ENCODE peak calls at places on chromosome X, in seven cellular contexts. M is esophagus squamous epithelium, U is GM23248, S is right atrium auricular region, H is brain microvascular endothelial cell, L is psoas muscle, J is body of pancreas. V is an unnamed sample.

GRCh38 chrX:3962511-3963350 is 249.3 kb upstream of the PRKX start:
- DNase-seq in M (no peak), U (peak; percentile 26), S (no peak), H (peak; percentile 5), L (no peak), J (peak; percentile 33), V (no peak)

GRCh38 chrX:274904-275475 is 6.2 kb upstream of the PLCXD1 start:
- DNase-seq in M (no peak), U (no peak), S (no peak), H (no peak), L (peak; percentile 71), J (no peak), V (no peak)

GRCh38 chrX:12032082-12032481 is 106.2 kb upstream of the FRMPD4 start:
- DNase-seq in M (no peak), U (no peak), S (no peak), H (no peak), L (no peak), J (no peak), V (no peak)

GRCh38 chrX:69614896-69615295 is 1.0 kb upstream of the EDA start:
- DNase-seq in M (no peak), U (no peak), S (no peak), H (no peak), L (no peak), J (no peak), V (no peak)

GRCh38 chrX:66015152-66015827 is 24.6 kb downstream of the VSIG4 start:
- DNase-seq in M (no peak), U (no peak), S (no peak), H (no peak), L (no peak), J (no peak), V (no peak)

GRCh38 chrX:122220644-122221373 is 963.3 kb upstream of the GRIA3 start:
- DNase-seq in M (no peak), U (no peak), S (no peak), H (no peak), L (no peak), J (no peak), V (no peak)

GRCh38 chrX:150352114-150352513 is 11.0 kb upstream of the MAMLD1 start:
- DNase-seq in M (no peak), U (peak; percentile 13), S (no peak), H (no peak), L (no peak), J (no peak), V (no peak)

GRCh38 chrX:26334232-26334631 is 118.3 kb downstream of the MAGEB5 start:
- DNase-seq in M (no peak), U (no peak), S (no peak), H (no peak), L (no peak), J (no peak), V (no peak)

GRCh38 chrX:56765816-56766553 is 36.9 kb downstream of the NBDY start:
- DNase-seq in M (no peak), U (peak; percentile 50), S (peak; percentile 57), H (no peak), L (no peak), J (no peak), V (no peak)

GRCh38 chrX:70087857-70088256 is 25.6 kb downstream of the OTUD6A start:
- DNase-seq in M (no peak), U (peak; percentile 50), S (no peak), H (peak; percentile 9), L (no peak), J (peak; percentile 24), V (no peak)

GRCh38 chrX:103101280-103102042 is 8.5 kb upstream of the NXF3 start:
- DNase-seq in M (no peak), U (no peak), S (peak; percentile 48), H (peak; percentile 5), L (no peak), J (no peak), V (no peak)

GRCh38 chrX:104662694-104663093 is 96.7 kb downstream of the IL1RAPL2 start:
- DNase-seq in M (no peak), U (no peak), S (no peak), H (no peak), L (no peak), J (no peak), V (no peak)

GRCh38 chrX:27008486-27008885 is 454.7 kb downstream of the PPP4R3C start:
- DNase-seq in M (no peak), U (no peak), S (no peak), H (no peak), L (no peak), J (no peak), V (no peak)

GRCh38 chrX:153533041-153533565 is 15.7 kb downstream of the ATP2B3 start:
- DNase-seq in M (no peak), U (no peak), S (no peak), H (no peak), L (no peak), J (no peak), V (no peak)

DNA sequence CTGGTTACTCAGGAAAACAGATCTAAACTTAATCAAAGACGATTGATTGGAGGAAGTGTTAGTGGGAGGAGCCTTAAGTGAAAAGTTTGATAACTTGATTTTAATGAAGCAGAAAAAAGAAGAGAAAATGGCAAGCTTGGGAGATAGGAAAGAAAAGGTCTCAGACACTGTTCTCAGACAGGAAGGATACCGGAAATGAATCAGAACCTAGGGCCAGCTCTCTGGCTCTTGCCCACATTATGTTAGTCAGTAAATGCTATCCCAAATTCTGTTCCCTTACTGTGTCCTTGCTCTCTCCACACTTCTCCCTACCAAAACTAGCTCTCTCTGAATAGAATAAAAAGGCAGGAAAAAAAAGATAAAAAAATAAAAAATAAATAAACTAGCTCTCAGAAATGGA is 48.6 kb upstream of the TMEM164 start:
- DNase-seq in M (no peak), U (peak; percentile 64), S (no peak), H (no peak), L (no peak), J (no peak), V (peak; percentile 20)
- H3K27ac ChIP-seq in M (no peak overlapping the region), U (peak overlapping the region; percentile 12), S (no peak overlapping the region), H (no peak overlapping the region), L (peak overlapping the region; percentile 32), J (no peak overlapping the region), V (peak overlapping the region; percentile 12)

GRCh38 chrX:20459410-20460350 is 193.0 kb upstream of the RPS6KA3 start:
- DNase-seq in M (no peak), U (no peak), S (no peak), H (no peak), L (no peak), J (no peak), V (no peak)
- H3K27ac ChIP-seq in M (no peak overlapping the region), U (no peak overlapping the region), S (no peak overlapping the region), H (no peak overlapping the region), L (no peak overlapping the region), J (no peak overlapping the region), V (no peak overlapping the region)

DNA sequence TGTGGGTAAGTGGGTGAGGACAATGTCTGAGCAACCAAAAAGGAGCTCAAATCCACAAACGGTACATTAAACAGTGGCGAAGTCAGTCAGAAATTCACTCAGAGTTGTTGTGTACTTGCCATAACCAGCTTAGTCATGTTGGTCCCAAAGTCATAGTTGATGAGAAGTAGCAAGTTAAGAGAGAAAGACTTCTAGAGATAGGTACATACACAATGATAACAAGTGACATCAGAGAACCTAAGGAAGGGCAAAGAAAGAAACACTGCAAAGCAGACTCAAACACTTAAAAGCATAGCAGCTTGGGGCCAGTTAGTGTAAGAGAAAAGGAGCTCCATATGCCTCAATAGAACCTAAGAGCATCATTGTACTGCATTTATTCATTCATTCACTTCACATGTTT is 30.2 kb downstream of the DYNLT3 start:
- DNase-seq in M (no peak), U (no peak), S (no peak), H (no peak), L (no peak), J (no peak), V (no peak)
- H3K27ac ChIP-seq in M (no peak overlapping the region), U (no peak overlapping the region), S (no peak overlapping the region), H (no peak overlapping the region), L (no peak overlapping the region), J (no peak overlapping the region), V (no peak overlapping the region)

GRCh38 chrX:40131644-40132376 is 34.1 kb upstream of the BCOR start:
- DNase-seq in M (no peak), U (no peak), S (no peak), H (no peak), L (no peak), J (no peak), V (no peak)
- H3K27ac ChIP-seq in M (peak overlapping the region; percentile 82), U (peak overlapping the region; percentile 96), S (peak overlapping the region; percentile 83), H (peak overlapping the region; percentile 71), L (peak overlapping the region; percentile 71), J (no peak overlapping the region), V (peak overlapping the region; percentile 84)

GRCh38 chrX:52422884-52423283 is 54.1 kb downstream of the XAGE2 start:
- DNase-seq in M (no peak), U (peak; percentile 69), S (no peak), H (peak; percentile 12), L (no peak), J (no peak), V (no peak)

GRCh38 chrX:52420824-52421443 is 52.1 kb downstream of the XAGE2 start:
- DNase-seq in M (no peak), U (peak; percentile 70), S (no peak), H (no peak), L (no peak), J (no peak), V (no peak)

GRCh38 chrX:52425710-52426245 is 57.0 kb downstream of the XAGE2 start:
- DNase-seq in M (no peak), U (peak; percentile 29), S (no peak), H (peak; percentile 10), L (no peak), J (no peak), V (no peak)

GRCh38 chrX:52426810-52427209 is 58.0 kb downstream of the XAGE2 start:
- DNase-seq in M (no peak), U (peak; percentile 14), S (no peak), H (no peak), L (no peak), J (no peak), V (no peak)

GRCh38 chrX:52424658-52425057 is 55.8 kb downstream of the XAGE2 start:
- DNase-seq in M (no peak), U (peak; percentile 81), S (no peak), H (peak; percentile 65), L (no peak), J (no peak), V (no peak)
- H3K27ac ChIP-seq in M (no peak overlapping the region), U (no peak overlapping the region), S (no peak overlapping the region), H (no peak overlapping the region), L (no peak overlapping the region), J (no peak overlapping the region), V (no peak overlapping the region)

DNA sequence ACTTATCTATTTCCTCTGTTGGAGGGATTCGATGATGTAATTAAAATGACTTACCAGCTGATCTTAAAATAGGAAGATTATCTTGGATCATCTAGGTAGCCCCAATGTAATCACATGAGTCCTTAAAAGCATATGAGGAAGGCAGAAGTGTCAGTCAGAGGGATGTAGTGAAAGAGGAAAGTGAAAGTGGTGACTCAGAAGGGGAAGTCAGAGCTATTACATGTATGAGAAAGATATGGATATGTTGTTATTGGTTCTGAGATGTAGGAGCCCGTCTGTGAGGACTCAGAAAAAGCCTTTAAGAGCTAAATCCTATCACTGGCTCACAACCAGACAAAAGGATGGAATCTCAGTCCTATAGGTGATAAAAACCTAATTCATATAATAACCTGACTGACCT is 456.4 kb downstream of the DACH2 start:
- DNase-seq in M (no peak), U (no peak), S (no peak), H (peak; percentile 0), L (no peak), J (no peak), V (no peak)
- H3K27ac ChIP-seq in M (no peak overlapping the region), U (no peak overlapping the region), S (no peak overlapping the region), H (no peak overlapping the region), L (no peak overlapping the region), J (no peak overlapping the region), V (no peak overlapping the region)

GRCh38 chrX:24023972-24024664 is 2.9 kb downstream of the KLHL15 start:
- DNase-seq in M (no peak), U (peak; percentile 52), S (no peak), H (peak; percentile 6), L (no peak), J (no peak), V (no peak)
- H3K27ac ChIP-seq in M (peak overlapping the region; percentile 97), U (peak overlapping the region; percentile 100), S (peak overlapping the region; percentile 97), H (peak overlapping the region; percentile 91), L (peak overlapping the region; percentile 92), J (peak overlapping the region; percentile 99), V (peak overlapping the region; percentile 95)